ENCODE peak calls at places on chromosomes 1 and 21, in nine cellular contexts. H, M, A, L, I, C, J, N and D are unnamed samples.

GRCh38 chr1:153922076-153922837 is 515 bp downstream of the GATAD2B start:
- DNase-seq in A (peak; percentile 72), J (no peak), N (peak; percentile 74), I (peak; percentile 74), L (peak; percentile 67), M (peak; percentile 32), C (no peak), H (peak; percentile 94), D (peak; percentile 43)

GRCh38 chr1:175155473-175155856 is 37.1 kb downstream of the KIAA0040 start:
- DNase-seq in L (no peak), C (peak; percentile 65), A (no peak), M (no peak), N (no peak), J (no peak), H (no peak), I (no peak), D (no peak)

GRCh38 chr1:226708342-226708780 is 30.7 kb downstream of the ITPKB start:
- DNase-seq in M (no peak), N (no peak), J (no peak), L (peak; percentile 63), C (no peak), A (no peak), H (no peak), I (peak; percentile 91), D (no peak)

GRCh38 chr1:32939655-32940371 is 24.8 kb downstream of the RNF19B start:
- DNase-seq in C (no peak), A (no peak), L (peak; percentile 79), N (peak; percentile 30), H (peak; percentile 68), M (no peak), I (peak; percentile 94), J (no peak), D (no peak)

GRCh38 chr1:29825941-29826415 is 589.7 kb downstream of the PTPRU start:
- DNase-seq in C (no peak), L (no peak), A (no peak), M (peak; percentile 21), I (no peak), J (no peak), N (no peak), H (no peak), D (no peak)

GRCh38 chr21:37367758-37368535 is 1.4 kb downstream of the DYRK1A start:
- DNase-seq in M (peak; percentile 44), J (no peak), A (peak; percentile 74), C (peak; percentile 93), I (peak; percentile 31), L (peak; percentile 64), N (peak; percentile 54), H (peak; percentile 29), D (peak; percentile 17)

GRCh38 chr21:25133939-25134338 is 473.3 kb downstream of the MRPL39 start:
- DNase-seq in A (no peak), J (no peak), M (no peak), C (no peak), H (no peak), L (peak; percentile 14), N (no peak), I (no peak), D (no peak)

GRCh38 chr1:2980073-2980791 is 41.0 kb upstream of the ACTRT2 start:
- DNase-seq in M (no peak), C (no peak), J (no peak), I (no peak), H (no peak), N (no peak), L (no peak), A (peak; percentile 22), D (no peak)

GRCh38 chr1:202781180-202781579 is 27.0 kb downstream of the KDM5B start:
- DNase-seq in A (no peak), J (no peak), N (no peak), L (no peak), C (no peak), I (no peak), M (no peak), H (no peak), D (no peak)

GRCh38 chr1:93874025-93874651 is 4.9 kb downstream of the DNTTIP2 start:
- DNase-seq in C (no peak), L (peak; percentile 84), I (peak; percentile 44), M (no peak), N (no peak), A (no peak), J (no peak), H (peak; percentile 12), D (no peak)

GRCh38 chr1:39490596-39491145 is 765 bp upstream of the BMP8A start:
- DNase-seq in J (no peak), H (peak; percentile 26), M (no peak), N (no peak), I (peak; percentile 19), C (peak; percentile 73), L (no peak), A (no peak), D (peak; percentile 15)

GRCh38 chr21:39612233-39613028 is at the start of gene B3GALT5:
- DNase-seq in J (peak; percentile 37), C (no peak), N (no peak), L (peak; percentile 45), H (peak; percentile 59), I (no peak), M (no peak), A (no peak), D (no peak)

GRCh38 chr1:5920201-5920600 is 72.0 kb downstream of the NPHP4 start:
- DNase-seq in H (no peak), N (no peak), C (no peak), I (no peak), L (no peak), M (no peak), A (no peak), J (no peak), D (no peak)

GRCh38 chr1:219577331-219577730 is 35.6 kb downstream of the ZC3H11B start:
- DNase-seq in J (no peak), C (no peak), A (no peak), H (no peak), I (no peak), M (no peak), L (no peak), N (no peak), D (no peak)

GRCh38 chr1:12333036-12333785 is 103.4 kb downstream of the VPS13D start:
- DNase-seq in I (no peak), A (no peak), H (no peak), L (no peak), C (no peak), N (peak; percentile 33), J (no peak), M (no peak), D (no peak)
- H3K27me3 ChIP-seq in I (no peaks in the 10 kb centered on the region), A (no peaks in the 10 kb centered on the region), H (no peaks in the 10 kb centered on the region), L (no peaks in the 10 kb centered on the region), C (no peaks in the 10 kb centered on the region), N (no peaks in the 10 kb centered on the region), J (no peaks in the 10 kb centered on the region), M (no peaks in the 10 kb centered on the region), D (no peaks in the 10 kb centered on the region)

DNA sequence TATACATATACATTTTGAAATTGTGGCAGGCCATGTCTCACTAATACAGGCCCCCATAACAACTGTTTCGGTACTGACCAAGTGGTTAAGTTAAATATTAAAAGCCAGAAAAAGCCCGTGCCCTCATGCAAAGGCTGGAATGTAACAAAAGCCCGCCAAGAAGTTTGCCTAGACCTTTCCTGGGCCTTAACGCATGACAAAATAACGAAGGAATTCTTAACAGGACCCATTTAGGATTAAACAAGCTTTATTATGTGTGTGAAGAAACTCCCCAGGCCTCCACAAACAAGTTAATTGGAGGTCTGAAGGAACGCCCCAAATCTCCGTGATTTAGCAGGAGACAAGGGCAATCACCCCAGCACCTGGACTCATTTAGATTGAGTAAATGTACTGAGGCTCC is 42.4 kb downstream of the TNFSF4 start:
- DNase-seq in L (no peak), M (no peak), I (no peak), J (peak; percentile 13), N (no peak), C (no peak), H (no peak), A (no peak), D (no peak)
- H3K4me3 ChIP-seq in L (no peak overlapping the region), M (no peak overlapping the region), I (no peak overlapping the region), J (no peak overlapping the region), N (no peak overlapping the region), C (no peak overlapping the region), H (no peak overlapping the region), A (no peak overlapping the region), D (no peak overlapping the region)

GRCh38 chr1:36159614-36160387 is 3.8 kb downstream of the MAP7D1 start:
- DNase-seq in N (no peak), M (no peak), H (no peak), L (no peak), I (no peak), J (no peak), C (no peak), A (no peak), D (no peak)
- H3K27ac ChIP-seq in N (peak overlapping the region; percentile 87), M (no peak overlapping the region), H (no peak overlapping the region), L (no peak overlapping the region), I (peak overlapping the region; percentile 83), J (no peak overlapping the region), C (no peak overlapping the region), A (peak overlapping the region; percentile 94), D (peak overlapping the region; percentile 87)

GRCh38 chr1:53060580-53060979 is 1.4 kb upstream of the PODN start:
- DNase-seq in A (no peak), H (no peak), L (no peak), N (peak; percentile 26), C (no peak), I (no peak), J (no peak), M (no peak), D (no peak)
- H3K27me3 ChIP-seq in A (no peaks in the 10 kb centered on the region), H (no peaks in the 10 kb centered on the region), L (no peaks in the 10 kb centered on the region), N (no peaks in the 10 kb centered on the region), C (peaks cover 24% of the 10 kb centered on the region), I (peaks cover 25% of the 10 kb centered on the region), J (peaks cover 38% of the 10 kb centered on the region), M (peaks cover 22% of the 10 kb centered on the region), D (peaks cover 35% of the 10 kb centered on the region)

DNA sequence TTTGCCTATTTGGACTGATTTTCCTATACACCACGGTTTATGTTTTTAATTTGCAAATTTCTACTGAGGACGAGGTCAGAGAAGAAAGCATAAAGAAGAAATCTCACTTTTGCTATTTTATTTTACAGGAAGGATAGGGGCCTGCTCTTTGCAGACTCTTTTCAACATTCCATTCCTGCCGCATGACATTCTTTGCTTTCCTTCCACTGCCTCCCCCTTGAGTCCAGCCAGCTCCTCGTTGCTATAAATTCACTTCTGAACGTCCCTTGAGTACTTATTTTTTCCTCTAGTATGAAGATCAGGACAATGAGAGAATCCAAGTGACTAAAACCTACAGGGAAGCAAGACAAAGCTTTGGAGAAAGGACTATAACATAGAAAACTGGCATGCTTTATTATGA is 53.4 kb upstream of the PTGFR start:
- DNase-seq in J (no peak), I (no peak), H (no peak), M (no peak), A (no peak), C (no peak), L (no peak), N (no peak), D (no peak)
- H3K4me3 ChIP-seq in J (no peak overlapping the region), I (no peak overlapping the region), H (no peak overlapping the region), M (no peak overlapping the region), A (no peak overlapping the region), C (no peak overlapping the region), L (no peak overlapping the region), N (no peak overlapping the region), D (no peak overlapping the region)